ENCODE peak calls at places on chromosomes 1 and 21, in seven cellular contexts. L is mucosa of descending colon, M is PC-3, I is tibial nerve, Q is neuronal stem cell, Y is tibial artery, V is mesendoderm. G is an unnamed sample. For H3K4me1, the result is how much of the 10 kb centered on the place peaks cover.

GRCh38 chr1:83495560-83495959 is 503.4 kb downstream of the TTLL7 start:
- DNase-seq in Y (no peak), V (no peak), I (no peak), L (peak), Q (no peak), M (no peak), G (no peak)

GRCh38 chr1:156308078-156308477 is 9.0 kb upstream of the VHLL start:
- DNase-seq in I (no peak), Q (no peak), M (peak), V (no peak), L (no peak), Y (no peak), G (no peak)

GRCh38 chr1:112735752-112736151 is 20.6 kb upstream of the PPM1J start:
- DNase-seq in V (no peak), Y (no peak), I (no peak), Q (no peak), L (no peak), M (peak), G (no peak)

GRCh38 chr1:70140343-70140742 is 65.0 kb downstream of the LRRC40 start:
- DNase-seq in Q (no peak), M (no peak), I (no peak), V (no peak), Y (no peak), L (no peak), G (no peak)

GRCh38 chr21:41821081-41821755 is 54.4 kb upstream of the RIPK4 start:
- DNase-seq in Q (no peak), V (no peak), Y (no peak), L (no peak), I (no peak), M (peak), G (no peak)

GRCh38 chr1:162676087-162676486 is 43.8 kb downstream of the DDR2 start:
- DNase-seq in I (no peak), Q (no peak), L (no peak), V (no peak), M (peak), Y (peak), G (no peak)

GRCh38 chr1:15218287-15219279 is 28.4 kb upstream of the FHAD1 start:
- DNase-seq in Y (no peak), Q (no peak), M (peak), I (no peak), V (peak), L (no peak), G (no peak)

GRCh38 chr1:182718311-182718710 is 33.9 kb upstream of the RGS8 start:
- DNase-seq in Y (no peak), M (no peak), Q (no peak), L (no peak), I (no peak), V (no peak), G (no peak)

GRCh38 chr21:34061983-34062382 is 11.4 kb upstream of the MRPS6 start:
- DNase-seq in L (no peak), M (peak), I (no peak), Q (no peak), V (peak), Y (no peak), G (peak)

GRCh38 chr1:196088551-196088950 is 519.7 kb downstream of the KCNT2 start:
- DNase-seq in V (no peak), I (no peak), Q (no peak), Y (no peak), M (no peak), L (no peak), G (no peak)

GRCh38 chr21:17386498-17386897 is 126.3 kb upstream of the CXADR start:
- DNase-seq in I (no peak), Y (no peak), V (peak), L (no peak), Q (no peak), M (no peak), G (no peak)

GRCh38 chr1:59404725-59405124 is 107.8 kb downstream of the FGGY start:
- DNase-seq in L (no peak), I (no peak), Q (no peak), M (no peak), V (no peak), Y (no peak), G (no peak)

GRCh38 chr1:223189903-223190724 is 47.1 kb upstream of the TLR5 start:
- DNase-seq in Y (no peak), I (no peak), V (no peak), L (no peak), M (peak), Q (no peak), G (no peak)

GRCh38 chr1:113940365-113941244 is 11.5 kb downstream of the HIPK1 start:
- DNase-seq in I (no peak), Y (no peak), L (no peak), V (no peak), Q (no peak), M (no peak), G (no peak)

GRCh38 chr1:223258751-223259177 is 105.2 kb downstream of the SUSD4 start:
- DNase-seq in M (peak), Y (no peak), I (no peak), L (no peak), V (peak), Q (no peak), G (no peak)

GRCh38 chr1:240824238-240824637 is 212.3 kb upstream of the GREM2 start:
- DNase-seq in Q (no peak), M (no peak), V (no peak), Y (no peak), L (no peak), I (no peak), G (no peak)

GRCh38 chr1:166032901-166033371 is 133.9 kb downstream of the FAM78B start:
- DNase-seq in L (no peak), M (no peak), I (no peak), Y (no peak), V (peak), Q (no peak), G (peak)

GRCh38 chr1:16396591-16396990 is 29.5 kb downstream of the SZRD1 start:
- DNase-seq in Y (peak), V (no peak), Q (no peak), L (no peak), M (peak), I (no peak), G (no peak)

GRCh38 chr1:228014235-228014930 is 7.6 kb downstream of the WNT3A start:
- DNase-seq in Q (no peak), L (no peak), Y (no peak), I (no peak), M (peak), V (no peak), G (peak)

GRCh38 chr21:45885597-45885929 is 96.0 kb upstream of the COL6A1 start:
- DNase-seq in Y (no peak), L (no peak), V (no peak), I (no peak), M (no peak), Q (no peak), G (no peak)

GRCh38 chr1:19974822-19975416 is 4.5 kb downstream of the PLA2G2A start:
- DNase-seq in I (no peak), L (no peak), V (peak), Y (peak), Q (peak), M (peak), G (peak)

GRCh38 chr1:23601968-23602876 is 42.9 kb upstream of the ID3 start:
- DNase-seq in I (no peak), Q (no peak), M (no peak), Y (no peak), L (no peak), V (no peak), G (no peak)
- H3K4me1 ChIP-seq in I (under half), Q (under half), M (under half), Y (under half), L (under half), V (under half), G (under half)

DNA sequence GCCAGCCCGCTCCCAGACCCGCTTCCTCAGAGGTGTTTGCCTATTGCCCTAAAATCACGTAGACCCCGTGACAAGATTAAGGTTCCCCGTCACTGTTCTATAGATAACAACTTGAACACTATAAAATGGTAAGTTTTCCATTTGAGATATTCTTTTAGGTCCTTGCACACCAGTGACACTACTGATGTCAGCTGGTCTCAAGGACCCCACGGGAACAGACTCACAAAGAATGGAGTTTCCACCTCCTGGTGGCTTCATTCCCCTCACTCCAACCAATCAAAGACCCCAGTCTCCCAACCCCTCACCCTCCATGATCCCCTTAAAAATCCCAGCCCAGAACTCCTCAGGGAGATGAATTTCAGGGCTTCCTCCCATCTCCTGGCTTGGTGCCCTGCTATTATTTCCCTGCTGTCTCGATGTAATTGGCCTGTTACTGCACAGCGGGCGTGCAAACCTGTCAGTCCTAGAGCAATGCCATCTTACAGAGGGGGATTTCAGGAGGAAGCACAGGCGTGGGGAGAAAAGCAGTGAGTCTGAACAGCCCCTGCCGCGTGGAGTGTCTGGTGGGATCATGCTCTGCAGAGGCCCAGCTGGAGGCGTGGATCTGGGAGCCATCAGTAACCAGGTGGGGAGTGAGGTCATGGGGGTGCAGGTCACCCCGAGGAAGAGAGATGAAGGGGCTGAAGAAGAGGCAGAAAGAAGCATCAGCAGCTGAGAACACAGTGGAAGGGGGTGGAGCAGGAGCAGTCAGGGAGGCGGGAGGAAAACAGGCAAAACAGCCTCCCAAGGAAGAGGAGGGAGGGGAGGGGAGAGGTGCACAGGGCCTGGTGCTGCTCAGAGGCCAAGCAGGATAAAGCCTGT is 35.1 kb upstream of the LBR start:
- DNase-seq in I (no peak), M (peak), Q (no peak), V (no peak), L (no peak), Y (no peak), G (peak)
- H3K4me1 ChIP-seq in I (under half), M (half or more), Q (under half), V (under half), L (under half), Y (under half), G (under half)

GRCh38 chr1:27655151-27655929 is 16.7 kb downstream of the IFI6 start:
- DNase-seq in L (peak), V (peak), Q (no peak), I (no peak), M (no peak), Y (no peak), G (peak)

GRCh38 chr1:27658951-27659496 is 13.0 kb downstream of the IFI6 start:
- DNase-seq in Q (no peak), M (peak), I (no peak), Y (no peak), L (peak), V (peak), G (peak)

GRCh38 chr1:27652505-27652904 is 17.5 kb upstream of the FGR start:
- DNase-seq in L (no peak), M (no peak), Q (no peak), V (no peak), I (no peak), Y (no peak), G (no peak)

GRCh38 chr1:27659497-27660299 is 12.3 kb downstream of the IFI6 start:
- DNase-seq in I (peak), Q (peak), Y (peak), V (peak), M (peak), L (peak), G (peak)

DNA sequence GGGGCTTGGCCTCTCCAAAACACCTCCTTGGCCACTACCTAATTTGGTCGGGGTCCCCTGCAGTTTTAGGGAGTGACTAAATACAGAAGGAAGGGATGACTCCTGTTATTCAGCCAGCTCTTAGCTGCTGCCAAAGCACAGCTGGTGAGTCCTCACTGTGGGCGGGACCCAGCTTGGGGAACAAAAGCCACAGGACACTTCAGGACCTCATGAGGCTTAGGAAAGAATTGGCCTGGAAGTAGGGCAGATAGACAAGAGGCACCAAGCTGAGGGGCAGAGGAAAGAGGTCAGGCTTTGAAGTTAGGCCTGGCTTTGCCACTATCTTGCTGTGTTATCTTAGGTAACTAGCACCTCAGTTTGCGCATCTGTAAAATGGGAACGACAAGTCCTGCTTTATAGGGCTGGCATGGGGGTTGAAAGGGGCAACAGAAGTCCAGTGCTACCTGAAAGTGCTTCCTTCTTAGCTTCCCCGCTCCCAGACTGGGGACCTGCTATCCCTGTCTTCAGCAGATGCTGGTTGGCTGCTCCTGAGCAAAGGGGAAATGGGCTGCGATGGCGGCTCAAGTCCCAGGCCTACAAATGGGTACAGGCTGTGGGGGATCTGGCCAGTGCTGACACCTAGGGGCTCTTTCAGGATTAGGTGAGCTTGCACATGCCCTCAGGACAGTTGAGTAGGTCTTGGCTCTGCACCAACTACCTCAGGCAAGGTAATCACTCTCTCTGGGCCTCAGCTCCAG is 15.7 kb downstream of the IFI6 start:
- DNase-seq in Q (no peak), V (peak), Y (peak), I (no peak), L (peak), M (peak), G (no peak)
- H3K4me1 ChIP-seq in Q (under half), V (under half), Y (under half), I (under half), L (under half), M (under half), G (under half)

DNA sequence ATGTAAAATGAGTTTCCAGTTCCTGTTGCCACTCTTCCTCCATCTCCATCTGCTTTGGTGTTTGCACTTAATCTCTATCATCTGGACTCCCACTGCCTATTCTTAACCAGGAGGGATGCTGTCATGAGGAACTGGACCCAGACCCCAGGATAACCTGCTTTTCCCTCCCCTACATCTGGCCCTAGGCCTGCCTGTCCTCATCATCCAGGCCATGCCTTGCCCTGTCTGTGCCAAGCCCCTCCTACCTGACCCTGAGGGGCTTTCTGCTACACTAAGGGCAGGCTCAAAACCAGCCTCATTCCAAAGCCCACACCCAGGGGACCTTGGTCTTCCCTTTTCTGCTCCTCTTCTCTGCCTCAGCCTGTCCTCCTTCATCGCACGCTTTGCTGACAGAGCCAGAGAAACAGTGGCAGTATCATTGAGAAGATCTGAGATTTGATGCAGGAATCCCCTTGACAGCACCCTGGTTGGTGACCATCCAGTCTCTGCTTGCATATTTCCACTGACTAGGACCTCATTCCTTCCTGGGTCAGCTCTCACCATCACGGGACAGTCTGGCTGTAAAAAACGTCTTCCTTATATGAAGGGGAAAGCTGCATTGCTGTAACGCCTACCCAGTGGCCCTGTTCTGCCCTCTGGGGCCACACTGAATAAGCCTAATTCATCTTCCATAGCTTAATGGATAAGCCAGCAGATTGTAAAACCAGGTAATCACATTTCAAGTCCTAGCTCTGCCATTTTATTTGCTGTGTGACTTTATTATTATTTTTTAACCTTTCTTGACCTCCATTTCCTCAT is 38.8 kb downstream of the PLXNA2 start:
- DNase-seq in V (no peak), L (no peak), Q (no peak), Y (no peak), I (no peak), M (no peak), G (peak)
- H3K4me1 ChIP-seq in V (under half), L (half or more), Q (under half), Y (half or more), I (under half), M (under half), G (under half)

GRCh38 chr1:43857163-43857562 is 76.4 kb upstream of the ARTN start:
- DNase-seq in V (no peak), I (no peak), M (no peak), Q (no peak), Y (no peak), L (no peak), G (no peak)
- H3K4me1 ChIP-seq in V (under half), I (under half), M (under half), Q (under half), Y (under half), L (under half), G (under half)

GRCh38 chr1:152996633-152997385 is 4.7 kb upstream of the SPRR3 start:
- DNase-seq in M (no peak), Y (no peak), V (peak), L (no peak), I (no peak), Q (no peak), G (no peak)
- H3K4me1 ChIP-seq in M (under half), Y (under half), V (under half), L (under half), I (under half), Q (under half), G (under half)

DNA sequence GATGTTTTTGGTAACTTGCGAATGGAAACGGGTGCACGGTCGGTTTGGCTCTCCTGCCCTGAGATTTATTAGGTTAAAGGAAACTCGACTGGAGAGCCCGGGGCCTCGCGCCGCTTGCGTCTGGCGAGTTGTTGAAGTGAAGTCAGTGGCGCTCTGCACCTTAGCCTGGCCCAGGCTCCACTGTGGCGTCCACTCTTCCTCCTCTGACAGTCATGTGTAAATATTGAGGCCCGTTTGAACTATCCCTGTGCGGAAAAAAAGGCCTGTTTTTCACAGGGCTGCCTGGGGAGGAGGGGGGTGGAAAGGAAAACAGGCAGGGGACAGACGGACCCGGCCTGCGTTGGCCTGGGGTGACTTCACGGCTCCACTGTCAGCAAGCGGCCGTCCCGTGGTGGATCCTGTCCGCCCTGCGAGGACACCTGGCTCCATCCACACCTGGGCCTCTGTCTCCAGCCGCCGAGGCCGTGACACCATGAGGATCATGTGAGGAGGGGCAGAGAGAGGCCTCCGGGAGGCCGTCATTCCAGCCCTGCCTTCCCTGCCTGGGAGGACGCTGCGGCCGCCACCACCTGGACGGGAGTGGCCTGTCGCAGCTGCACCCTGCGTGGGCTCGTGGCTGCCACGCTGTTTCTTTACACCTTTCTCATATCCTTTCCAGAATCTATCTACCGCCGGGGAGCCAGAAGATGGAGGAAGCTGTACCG is 59.8 kb downstream of the FAAP20 start:
- DNase-seq in M (no peak), L (peak), Y (no peak), V (no peak), Q (no peak), I (no peak), G (no peak)
- H3K4me1 ChIP-seq in M (under half), L (under half), Y (under half), V (under half), Q (under half), I (under half), G (under half)

GRCh38 chr1:8023287-8023994 is 2.7 kb downstream of the ERRFI1 start:
- DNase-seq in M (no peak), L (no peak), V (no peak), I (no peak), Q (no peak), Y (no peak), G (no peak)
- H3K4me1 ChIP-seq in M (half or more), L (under half), V (under half), I (under half), Q (under half), Y (under half), G (under half)

DNA sequence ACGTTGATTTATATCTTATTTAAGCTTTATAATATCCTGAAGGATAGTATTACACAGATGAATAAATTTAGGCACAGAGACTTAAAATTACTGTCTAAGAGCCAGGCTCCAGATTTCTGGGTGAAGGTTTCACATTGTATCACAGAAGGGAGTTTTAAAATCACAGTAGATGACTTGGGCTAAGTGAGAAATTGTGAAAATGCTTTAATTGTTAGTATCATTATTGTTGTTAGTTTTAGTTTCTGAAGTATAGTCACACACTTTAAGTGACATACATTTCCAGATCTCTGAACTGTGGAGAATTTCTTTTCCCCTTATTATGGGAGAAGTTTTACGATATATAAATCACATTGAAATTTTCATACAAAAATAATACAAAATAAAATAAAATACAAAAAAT is 83.5 kb downstream of the NDUFS5 start:
- DNase-seq in M (no peak), Y (no peak), L (no peak), I (no peak), Q (no peak), V (no peak), G (no peak)
- H3K4me1 ChIP-seq in M (under half), Y (half or more), L (under half), I (under half), Q (under half), V (under half), G (under half)

G was measured in BE2C.